ENCODE peak calls at places on chromosomes 6 and 20, in four cellular contexts. R is tibial nerve, V is A549, L is ovary. X is an unnamed sample.

GRCh38 chr6:44464527-44465310 is 77.2 kb downstream of the CDC5L start:
- DNase-seq in R (peak; percentile 40), V (no peak), L (peak; percentile 73), X (peak; percentile 72)

GRCh38 chr20:58173930-58174707 is 54.3 kb downstream of the ANKRD60 start:
- DNase-seq in V (no peak), R (no peak), L (peak; percentile 29), X (no peak)

GRCh38 chr20:11608736-11609135 is 309.0 kb upstream of the BTBD3 start:
- DNase-seq in L (no peak), V (no peak), R (no peak), X (no peak)

GRCh38 chr20:17202668-17203067 is 24.2 kb upstream of the PCSK2 start:
- DNase-seq in V (no peak), R (no peak), L (peak; percentile 44), X (no peak)

GRCh38 chr20:31803552-31804291 is 15.4 kb upstream of the MYLK2 start:
- DNase-seq in V (no peak), R (no peak), L (no peak), X (no peak)

GRCh38 chr6:140669321-140669720 is 1294.9 kb upstream of the CITED2 start:
- DNase-seq in V (no peak), L (no peak), R (no peak), X (no peak)

GRCh38 chr6:27650620-27651370 is 177.9 kb upstream of the ZNF184 start:
- DNase-seq in V (no peak), R (no peak), L (no peak), X (no peak)

GRCh38 chr20:38184098-38184497 is 19.0 kb upstream of the TGM2 start:
- DNase-seq in V (no peak), L (no peak), R (no peak), X (no peak)

GRCh38 chr6:44630125-44631028 is 242.9 kb downstream of the CDC5L start:
- DNase-seq in L (peak; percentile 30), R (no peak), V (peak; percentile 59), X (no peak)

GRCh38 chr6:167965602-167966539 is 31.6 kb upstream of the KIF25 start:
- DNase-seq in L (no peak), R (no peak), V (no peak), X (no peak)

GRCh38 chr6:81793811-81794210 is 41.3 kb upstream of the TENT5A start:
- DNase-seq in V (no peak), L (no peak), R (no peak), X (no peak)

GRCh38 chr20:35269055-35269781 is 8.7 kb downstream of the MMP24OS start:
- DNase-seq in L (peak; percentile 58), R (no peak), V (peak; percentile 76), X (no peak)

GRCh38 chr6:143864234-143864633 is at the start of gene ZC2HC1B:
- DNase-seq in R (no peak), L (no peak), V (no peak), X (no peak)

GRCh38 chr6:21615504-21615903 is 22.0 kb downstream of the SOX4 start:
- DNase-seq in R (no peak), V (no peak), L (no peak), X (no peak)

GRCh38 chr20:40532103-40532502 is 156.9 kb downstream of the MAFB start:
- DNase-seq in V (no peak), L (no peak), R (no peak), X (no peak)

GRCh38 chr20:57663241-57663640 is 43.0 kb upstream of the ZBP1 start:
- DNase-seq in L (peak; percentile 9), V (no peak), R (no peak), X (no peak)

GRCh38 chr6:25054469-25054868 is 118.7 kb upstream of the RIPOR2 start:
- DNase-seq in V (no peak), L (no peak), R (no peak), X (no peak)

GRCh38 chr6:99151634-99152344 is 197.7 kb downstream of the FAXC start:
- DNase-seq in R (no peak), L (no peak), V (peak; percentile 6), X (peak; percentile 55)

GRCh38 chr20:1664911-1665310 is 7.3 kb upstream of the SIRPG start:
- DNase-seq in R (no peak), V (no peak), L (no peak), X (peak; percentile 85)

GRCh38 chr6:41687501-41688175 is 47.8 kb downstream of the TFEB start:
- DNase-seq in V (no peak), L (no peak), R (no peak), X (no peak)

GRCh38 chr20:62839261-62839660 is 22.4 kb downstream of the TCFL5 start:
- DNase-seq in L (no peak), R (no peak), V (no peak), X (no peak)

GRCh38 chr6:75532521-75532920 is 38.9 kb upstream of the FILIP1 start:
- DNase-seq in V (no peak), L (no peak), R (no peak), X (no peak)

GRCh38 chr20:46523696-46524328 is 10.5 kb upstream of the ZNF334 start:
- DNase-seq in V (no peak), R (no peak), L (no peak), X (no peak)

GRCh38 chr6:95487817-95488216 is 89.5 kb upstream of the MANEA start:
- DNase-seq in V (no peak), L (no peak), R (no peak), X (no peak)
- TF ChIP-seq EP300 in V (no peak), L (no peak), R (no peak), X (no peak)

DNA sequence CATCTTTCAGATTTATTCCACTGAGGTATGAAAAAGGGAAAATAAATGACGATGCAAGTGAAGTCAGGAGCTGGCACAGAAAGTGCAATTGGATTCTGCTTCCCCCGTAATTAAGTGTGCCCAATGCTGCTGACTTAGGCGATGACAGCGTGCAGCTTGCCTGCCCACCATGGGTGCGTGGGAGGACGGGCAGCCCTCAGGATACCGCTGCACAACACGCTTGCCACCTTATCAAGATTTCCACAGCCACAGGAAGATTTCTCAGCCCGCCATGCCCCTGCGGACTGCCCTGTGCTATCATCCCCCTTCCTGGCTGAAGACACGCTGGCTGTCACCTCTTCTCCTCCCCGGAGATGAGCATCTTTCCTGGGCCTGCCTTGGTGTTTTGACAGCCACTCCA is 103.3 kb upstream of the BACH2 start:
- DNase-seq in L (no peak), R (no peak), V (no peak), X (no peak)
- H3K4me3 ChIP-seq in L (no peak overlapping the region), R (no peak overlapping the region), V (no peak overlapping the region), X (no peak overlapping the region)

DNA sequence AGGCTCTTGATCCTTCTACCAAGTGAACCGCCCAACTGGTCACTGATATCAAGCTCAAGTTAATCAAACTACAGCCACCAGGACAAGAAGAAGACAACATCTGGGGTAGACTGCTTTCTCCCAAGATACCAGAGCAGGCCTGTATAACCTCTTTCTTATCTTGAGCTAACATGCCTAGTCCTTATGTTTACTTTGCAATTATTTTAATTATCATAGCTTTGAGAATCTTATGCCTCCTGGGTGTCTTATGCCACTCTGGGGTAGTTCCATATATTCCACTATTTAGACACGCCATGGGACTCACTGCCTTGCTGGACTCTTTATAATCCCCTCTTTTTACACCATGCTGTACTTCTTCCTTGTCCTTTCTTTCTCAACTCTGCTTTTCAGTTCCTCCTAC is 41.5 kb upstream of the ECI2 start:
- DNase-seq in R (no peak), L (no peak), V (no peak), X (peak; percentile 29)
- TF ChIP-seq EP300 in R (no peak), L (no peak), V (no peak), X (no peak)

DNA sequence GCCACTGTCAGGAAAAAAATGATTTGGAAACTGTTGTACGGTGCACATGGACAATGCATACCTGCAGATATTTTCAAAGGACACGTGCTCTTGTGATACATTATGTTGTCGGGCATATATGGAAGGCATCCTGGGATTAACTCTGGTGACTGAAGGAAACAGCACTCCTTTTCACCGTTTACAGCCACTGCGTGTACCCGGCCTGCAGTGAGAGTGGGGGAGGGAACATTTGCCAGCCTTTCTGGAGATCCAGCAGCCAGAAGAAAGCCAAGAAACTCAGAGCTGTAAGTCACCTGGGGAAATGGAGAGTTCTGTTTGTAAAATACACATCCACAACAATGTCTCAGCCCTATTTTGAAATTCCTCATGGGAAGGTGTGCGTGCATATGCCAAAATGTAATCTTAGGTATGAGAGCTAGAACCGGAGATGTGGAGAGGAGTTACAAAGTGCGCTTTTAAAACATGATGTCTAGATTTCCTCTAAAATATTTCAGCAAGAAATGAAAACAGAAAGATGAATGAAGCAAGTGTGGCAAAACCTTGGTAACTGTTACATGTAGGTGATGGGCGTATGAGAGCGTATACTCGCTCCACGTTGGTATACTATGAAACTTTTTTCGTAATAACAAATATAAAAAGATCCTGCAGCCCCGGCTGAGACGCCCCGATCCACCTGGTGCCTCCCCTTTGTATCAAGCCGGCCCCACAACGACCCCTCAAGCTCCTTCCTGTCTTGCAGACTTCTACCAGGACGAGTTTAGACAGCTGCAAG is 8.6 kb upstream of the FOXF2 start:
- DNase-seq in V (no peak), L (no peak), R (no peak), X (no peak)
- H3K4me3 ChIP-seq in V (peak overlapping the region; percentile 54), L (no peak overlapping the region), R (no peak overlapping the region), X (peak overlapping the region; percentile 86)

DNA sequence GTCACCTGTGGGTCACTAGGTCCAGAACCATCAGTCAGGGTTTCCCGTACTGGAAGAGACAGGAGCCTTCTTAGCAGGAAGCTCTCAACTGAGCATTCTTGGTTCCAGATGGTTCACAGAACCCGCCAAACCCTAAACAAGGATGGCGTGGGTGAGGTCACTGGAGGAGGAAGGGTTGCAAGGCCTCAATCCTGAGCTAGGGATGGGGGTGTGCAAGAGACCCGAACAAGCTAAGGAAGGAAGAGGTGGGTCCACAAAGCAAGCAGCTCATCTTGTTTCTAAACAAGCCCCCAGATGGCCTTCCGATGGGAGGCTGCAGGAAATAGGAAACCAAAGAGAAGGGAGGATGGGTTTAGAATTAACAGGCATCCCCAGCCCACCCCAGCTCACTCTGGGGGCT is 92.7 kb downstream of the PREX1 start:
- DNase-seq in R (no peak), V (no peak), L (no peak), X (no peak)
- TF ChIP-seq EP300 in R (no peak), V (no peak), L (no peak), X (no peak)

GRCh38 chr20:5843054-5843731 is 93.0 kb downstream of the SHLD1 start:
- DNase-seq in R (no peak), V (no peak), L (no peak), X (no peak)

GRCh38 chr20:5842465-5842864 is 92.3 kb downstream of the SHLD1 start:
- DNase-seq in V (no peak), L (no peak), R (no peak), X (no peak)

GRCh38 chr20:5844063-5844681 is 94.0 kb downstream of the SHLD1 start:
- DNase-seq in R (no peak), V (peak; percentile 96), L (no peak), X (no peak)

GRCh38 chr20:5848711-5849505 is 98.7 kb downstream of the SHLD1 start:
- DNase-seq in L (no peak), V (no peak), R (no peak), X (no peak)

GRCh38 chr20:5845686-5846651 is 95.8 kb downstream of the SHLD1 start:
- DNase-seq in L (no peak), R (no peak), V (no peak), X (no peak)
- H3K4me3 ChIP-seq in L (no peak overlapping the region), R (peak overlapping the region; percentile 2), V (no peak overlapping the region), X (peak overlapping the region; percentile 22)